ENCODE peak calls at places on chromosomes 11 and 22, in ten cellular contexts. O is fibroblast of pulmonary artery, A is cardiac muscle cell, W is body of pancreas, T is pancreas, R is psoas muscle, C is SK-N-SH, P is HCT116, Z is adrenal gland, K is Peyer's patch. J is an unnamed sample.

GRCh38 chr22:36860821-36861659 is at the start of gene NCF4:
- DNase-seq in O (no peak), A (no peak), W (peak), T (no peak), R (peak), C (no peak), P (no peak), Z (peak), K (peak), J (no peak)

GRCh38 chr11:90220391-90220790 is 2.5 kb downstream of the CHORDC1 start:
- DNase-seq in O (peak), A (peak), W (no peak), T (no peak), R (no peak), C (no peak), P (no peak), Z (no peak), K (no peak), J (peak)

GRCh38 chr22:18152519-18152918 is 2.5 kb downstream of the USP18 start:
- DNase-seq in O (no peak), A (no peak), W (no peak), T (no peak), R (no peak), C (no peak), P (no peak), Z (no peak), K (peak), J (no peak)

GRCh38 chr11:69641681-69642548 is 959 bp downstream of the CCND1 start:
- DNase-seq in O (peak), A (peak), W (no peak), T (peak), R (no peak), C (peak), P (no peak), Z (no peak), K (no peak), J (no peak)

GRCh38 chr11:122981388-122982264 is at the start of gene BSX:
- DNase-seq in O (peak), A (peak), W (peak), T (peak), R (peak), C (no peak), P (no peak), Z (peak), K (no peak), J (peak)

GRCh38 chr22:49760630-49761571 is 66.8 kb downstream of the BRD1 start:
- DNase-seq in O (no peak), A (no peak), W (no peak), T (no peak), R (peak), C (no peak), P (no peak), Z (peak), K (no peak), J (no peak)

GRCh38 chr22:39457546-39458442 is 982 bp downstream of the MGAT3 start:
- DNase-seq in O (no peak), A (no peak), W (no peak), T (no peak), R (no peak), C (peak), P (no peak), Z (no peak), K (peak), J (no peak)

GRCh38 chr11:105935791-105936190 is 86.2 kb downstream of the MSANTD4 start:
- DNase-seq in O (peak), A (peak), W (no peak), T (no peak), R (no peak), C (no peak), P (peak), Z (no peak), K (no peak), J (peak)

GRCh38 chr11:24253237-24253760 is 243.6 kb upstream of the LUZP2 start:
- DNase-seq in O (no peak), A (no peak), W (no peak), T (no peak), R (no peak), C (no peak), P (no peak), Z (no peak), K (no peak), J (no peak)

GRCh38 chr11:67117667-67118058 is 1.4 kb upstream of the KDM2A start:
- DNase-seq in O (no peak), A (peak), W (peak), T (peak), R (peak), C (no peak), P (no peak), Z (peak), K (peak), J (no peak)

GRCh38 chr11:59556883-59557205 is 45.5 kb downstream of the OR4D9 start:
- DNase-seq in O (no peak), A (no peak), W (no peak), T (no peak), R (no peak), C (peak), P (no peak), Z (no peak), K (no peak), J (no peak)

GRCh38 chr22:36443198-36443770 is 38.2 kb downstream of the TXN2 start:
- DNase-seq in O (no peak), A (no peak), W (no peak), T (no peak), R (no peak), C (no peak), P (no peak), Z (no peak), K (peak), J (no peak)

GRCh38 chr11:10233581-10233980 is 60.4 kb downstream of the SBF2 start:
- DNase-seq in O (peak), A (peak), W (no peak), T (no peak), R (no peak), C (peak), P (peak), Z (no peak), K (no peak), J (peak)

GRCh38 chr22:49521787-49522224 is 305.9 kb downstream of the BRD1 start:
- DNase-seq in O (no peak), A (no peak), W (no peak), T (no peak), R (peak), C (no peak), P (no peak), Z (no peak), K (no peak), J (no peak)

GRCh38 chr11:17257200-17257599 is 19.3 kb upstream of the NUCB2 start:
- DNase-seq in O (peak), A (peak), W (no peak), T (no peak), R (no peak), C (no peak), P (no peak), Z (no peak), K (no peak), J (no peak)

GRCh38 chr11:1767399-1768140 is 3.8 kb upstream of the CTSD start:
- DNase-seq in O (no peak), A (no peak), W (peak), T (peak), R (peak), C (no peak), P (no peak), Z (peak), K (no peak), J (no peak)

GRCh38 chr11:47587733-47588326 is 1.4 kb downstream of the FAM180B start:
- DNase-seq in O (no peak), A (no peak), W (no peak), T (no peak), R (peak), C (no peak), P (no peak), Z (peak), K (no peak), J (no peak)

GRCh38 chr11:118028626-118029025 is 42.4 kb downstream of the IL10RA start:
- DNase-seq in O (no peak), A (no peak), W (no peak), T (no peak), R (no peak), C (no peak), P (no peak), Z (no peak), K (no peak), J (no peak)

GRCh38 chr11:64890084-64890944 is 11.9 kb upstream of the EHD1 start:
- DNase-seq in O (no peak), A (no peak), W (no peak), T (no peak), R (no peak), C (no peak), P (no peak), Z (no peak), K (no peak), J (no peak)

GRCh38 chr11:20444537-20444936 is 57.0 kb downstream of the PRMT3 start:
- DNase-seq in O (no peak), A (no peak), W (no peak), T (no peak), R (no peak), C (no peak), P (no peak), Z (no peak), K (no peak), J (no peak)

GRCh38 chr11:119889111-119889510 is 160.1 kb upstream of the NECTIN1 start:
- DNase-seq in O (no peak), A (no peak), W (no peak), T (no peak), R (no peak), C (no peak), P (no peak), Z (no peak), K (no peak), J (no peak)

GRCh38 chr11:45110562-45110961 is 35.9 kb upstream of the PRDM11 start:
- DNase-seq in O (peak), A (peak), W (peak), T (no peak), R (peak), C (peak), P (peak), Z (peak), K (no peak), J (peak)

GRCh38 chr11:109619498-109619897 is 197.5 kb downstream of the C11orf87 start:
- DNase-seq in O (no peak), A (no peak), W (no peak), T (no peak), R (no peak), C (no peak), P (no peak), Z (no peak), K (no peak), J (no peak)

GRCh38 chr11:16082532-16083055 is 273.8 kb downstream of the SOX6 start:
- DNase-seq in O (no peak), A (no peak), W (no peak), T (no peak), R (no peak), C (no peak), P (no peak), Z (no peak), K (no peak), J (no peak)

GRCh38 chr22:37309221-37310074 is 27.1 kb downstream of the CYTH4 start:
- DNase-seq in O (no peak), A (no peak), W (no peak), T (no peak), R (peak), C (peak), P (no peak), Z (no peak), K (peak), J (no peak)

GRCh38 chr11:72685560-72686480 is 11.6 kb upstream of the PDE2A start:
- DNase-seq in O (peak), A (peak), W (peak), T (no peak), R (peak), C (peak), P (no peak), Z (no peak), K (no peak), J (no peak)

GRCh38 chr22:42613869-42614268 is 814 bp downstream of the POLDIP3 start:
- DNase-seq in O (no peak), A (peak), W (no peak), T (no peak), R (no peak), C (no peak), P (no peak), Z (peak), K (no peak), J (no peak)

GRCh38 chr22:42615092-42615859 is 593 bp upstream of the POLDIP3 start:
- DNase-seq in O (peak), A (peak), W (peak), T (peak), R (peak), C (peak), P (peak), Z (peak), K (peak), J (peak)

GRCh38 chr22:42617155-42617983 is 2.7 kb upstream of the POLDIP3 start:
- DNase-seq in O (no peak), A (no peak), W (no peak), T (peak), R (no peak), C (no peak), P (no peak), Z (no peak), K (no peak), J (no peak)

GRCh38 chr22:42612336-42612735 is 2.3 kb downstream of the POLDIP3 start:
- DNase-seq in O (no peak), A (no peak), W (no peak), T (no peak), R (no peak), C (no peak), P (no peak), Z (no peak), K (no peak), J (no peak)

DNA sequence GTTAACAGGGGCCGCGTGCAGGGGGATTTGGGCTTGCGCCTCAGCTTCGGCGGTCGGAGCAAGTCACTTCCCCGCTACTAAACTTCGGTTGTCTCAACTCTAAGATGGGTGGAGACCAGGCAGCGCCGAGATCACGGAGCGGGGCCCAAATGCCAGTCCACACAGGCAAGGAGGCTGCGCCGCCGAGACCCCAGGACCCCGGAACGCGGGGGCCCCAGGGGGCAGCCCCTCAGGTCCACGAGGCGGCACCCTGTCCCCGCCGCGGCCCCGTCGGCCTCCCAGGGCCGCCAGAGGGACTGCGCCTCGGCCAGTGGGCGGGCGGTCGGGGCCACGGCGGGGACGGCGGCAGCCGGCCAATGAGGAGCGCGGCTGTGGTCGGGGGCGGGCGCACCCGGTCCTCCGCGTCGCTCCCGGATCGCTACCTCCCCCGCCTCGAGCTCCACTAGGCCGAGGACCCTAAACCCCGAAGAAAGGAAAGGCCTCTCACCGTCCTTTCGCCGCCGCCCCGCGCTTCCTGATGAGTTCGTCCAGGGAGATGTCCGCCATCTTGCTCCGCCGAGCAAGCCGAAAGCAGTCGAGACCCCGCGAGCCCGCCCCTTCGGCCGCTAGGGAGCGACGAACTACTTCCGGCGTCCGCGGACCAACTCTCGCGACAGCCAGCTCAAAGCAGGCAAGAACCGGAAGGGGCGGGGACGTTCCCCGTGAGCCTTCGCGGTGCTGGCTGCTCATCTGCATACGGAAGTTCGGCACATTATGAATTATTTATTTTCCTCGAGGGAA is at the start of gene POLDIP3:
- DNase-seq in O (peak), A (peak), W (peak), T (peak), R (peak), C (peak), P (peak), Z (peak), K (peak), J (peak)
- TF ChIP-seq CTCF in O (no peak), A (peak), W (peak), T (no peak), R (no peak), C (no peak), P (no peak), Z (peak), K (peak), J (peak)

DNA sequence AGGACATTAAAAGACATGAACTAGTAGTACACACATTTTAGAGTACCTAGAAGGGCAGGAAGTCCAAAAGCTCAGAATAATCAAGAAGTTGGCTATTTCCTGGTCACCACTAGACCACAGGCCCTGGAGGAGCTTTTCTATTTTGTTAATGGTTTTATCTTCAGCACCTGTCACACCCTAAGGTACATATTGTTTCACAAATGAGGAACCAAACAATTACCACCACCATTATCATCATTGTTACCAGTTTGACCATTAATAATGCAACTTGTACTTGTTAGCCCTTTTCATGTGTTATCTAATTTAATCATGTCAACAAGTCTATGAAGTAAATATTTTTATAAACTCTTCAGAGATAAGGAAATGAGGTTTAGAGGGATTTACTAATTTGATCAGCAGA is 4.9 kb downstream of the MRPL48 start:
- DNase-seq in O (no peak), A (no peak), W (no peak), T (no peak), R (no peak), C (no peak), P (no peak), Z (no peak), K (no peak), J (no peak)
- H3K4me3 ChIP-seq in O (no peak), A (no peak), W (no peak), T (no peak), R (no peak), C (no peak), P (no peak), Z (no peak), K (no peak), J (no peak)

GRCh38 chr11:96211433-96211832 is 131.6 kb downstream of the MAML2 start:
- DNase-seq in O (no peak), A (no peak), W (no peak), T (no peak), R (no peak), C (no peak), P (no peak), Z (no peak), K (no peak), J (no peak)
- TF ChIP-seq CTCF in O (no peak), A (no peak), W (no peak), T (no peak), R (no peak), C (no peak), P (no peak), Z (no peak), K (no peak), J (no peak)

GRCh38 chr22:44793506-44794225 is 41.3 kb downstream of the ARHGAP8 start:
- DNase-seq in O (no peak), A (no peak), W (no peak), T (no peak), R (no peak), C (no peak), P (no peak), Z (no peak), K (no peak), J (no peak)
- H3K4me3 ChIP-seq in O (no peak), A (no peak), W (no peak), T (no peak), R (no peak), C (no peak), P (no peak), Z (no peak), K (no peak), J (no peak)

GRCh38 chr11:120985718-120986569 is 38.0 kb upstream of the TBCEL start:
- DNase-seq in O (peak), A (peak), W (peak), T (peak), R (peak), C (peak), P (no peak), Z (peak), K (no peak), J (no peak)
- TF ChIP-seq CTCF in O (no peak), A (peak), W (peak), T (no peak), R (peak), C (peak), P (no peak), Z (peak), K (no peak), J (no peak)

DNA sequence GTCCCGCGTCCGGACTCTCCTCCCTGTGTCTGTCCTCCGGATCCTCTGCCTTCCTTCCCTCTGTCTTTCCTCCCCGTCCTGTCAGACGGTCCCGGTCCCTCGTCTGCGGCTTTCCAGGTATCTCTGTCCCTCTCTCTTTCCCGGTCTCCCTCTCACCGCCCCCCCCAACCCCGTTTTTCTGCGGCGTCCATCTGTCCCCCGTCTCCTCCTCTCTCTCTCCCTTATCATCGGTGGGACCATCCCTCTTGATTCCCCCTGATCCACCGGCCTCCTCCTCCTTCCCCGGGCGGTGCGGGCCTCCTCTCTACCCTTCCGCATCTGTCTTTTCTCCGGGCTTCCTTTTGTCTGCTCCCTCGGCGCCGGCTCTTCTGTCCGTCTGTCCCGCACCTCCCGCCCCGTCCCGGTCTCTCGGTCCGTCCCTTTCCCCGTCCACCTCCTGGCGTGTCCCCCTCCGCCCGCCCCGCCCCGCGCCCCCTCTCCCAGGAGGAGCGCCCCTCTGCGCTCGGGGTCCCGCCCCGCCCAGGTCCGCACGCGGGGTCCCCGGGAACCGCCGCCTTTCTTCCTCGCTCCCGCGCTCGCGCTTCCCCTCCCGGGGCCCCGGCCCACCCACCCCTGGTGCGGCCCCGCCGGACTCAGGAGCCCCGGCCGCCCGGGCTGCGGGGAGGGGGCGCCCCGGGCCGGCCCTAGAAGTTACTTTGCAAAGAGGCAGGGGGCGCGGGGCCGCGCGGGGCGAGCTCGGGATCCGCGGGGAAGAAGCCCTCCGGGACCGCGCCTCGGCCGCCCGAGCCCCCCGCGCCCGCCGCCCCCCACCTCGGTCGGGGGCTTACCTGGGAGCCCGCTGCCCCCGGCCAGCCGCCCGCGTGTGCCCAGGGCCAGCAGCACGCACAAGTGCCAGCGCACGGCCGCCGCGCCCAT is 568 bp downstream of the SCUBE1 start:
- DNase-seq in O (no peak), A (no peak), W (no peak), T (no peak), R (no peak), C (peak), P (no peak), Z (no peak), K (no peak), J (no peak)
- H3K4me3 ChIP-seq in O (no peak), A (peak), W (no peak), T (peak), R (peak), C (peak), P (no peak), Z (no peak), K (peak), J (no peak)

DNA sequence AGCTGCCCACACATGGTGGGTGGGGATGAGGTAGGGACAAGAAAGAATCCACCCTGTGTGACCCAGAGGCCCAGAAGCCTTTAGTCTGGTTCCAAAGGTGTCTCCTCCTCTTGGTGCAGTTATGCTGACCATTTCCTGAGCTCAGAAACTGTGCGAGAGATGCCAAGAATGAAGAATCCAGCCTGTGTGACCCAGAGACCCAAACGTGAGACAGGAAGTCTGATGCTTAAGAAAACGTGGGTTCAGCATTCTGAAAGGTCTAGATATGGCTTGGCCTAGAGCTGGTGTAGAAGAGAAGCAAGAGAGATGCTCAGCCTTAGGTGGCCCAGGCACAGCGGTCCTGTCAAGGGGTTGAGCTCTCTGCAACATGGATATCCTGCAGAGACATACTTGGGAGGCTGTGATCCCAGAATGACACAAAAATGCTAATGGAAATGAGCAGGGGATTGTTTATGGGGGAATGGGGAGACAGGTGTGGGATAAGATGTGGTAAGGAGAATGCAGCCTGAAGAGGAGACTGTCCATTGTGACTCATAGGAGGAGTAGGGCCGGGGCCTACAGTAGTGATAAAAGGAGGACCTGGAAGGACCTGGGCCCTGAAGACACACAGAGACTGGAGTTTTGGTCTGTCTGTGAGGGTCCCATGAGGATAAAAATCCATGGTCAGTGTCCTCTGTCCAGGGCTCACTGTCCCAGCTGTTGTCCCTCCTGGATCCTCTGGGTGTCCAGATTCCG is 79.0 kb downstream of the ZNF280B start:
- DNase-seq in O (peak), A (peak), W (no peak), T (no peak), R (no peak), C (no peak), P (no peak), Z (no peak), K (no peak), J (no peak)
- TF ChIP-seq CTCF in O (no peak), A (no peak), W (no peak), T (no peak), R (no peak), C (no peak), P (no peak), Z (no peak), K (no peak), J (no peak)

GRCh38 chr11:61025819-61026120 is 54.3 kb downstream of the CD6 start:
- DNase-seq in O (no peak), A (no peak), W (no peak), T (no peak), R (no peak), C (no peak), P (no peak), Z (no peak), K (no peak), J (no peak)
- H3K4me3 ChIP-seq in O (no peak), A (no peak), W (no peak), T (no peak), R (no peak), C (no peak), P (no peak), Z (no peak), K (no peak), J (no peak)